ENCODE peak calls at places on chromosome 13, in four cellular contexts. D, U, F and N are unnamed samples.

GRCh38 chr13:33150146-33150545 is 133.9 kb downstream of the KL start:
- DNase-seq in D (no peak), U (peak), F (no peak), N (no peak)

GRCh38 chr13:54232700-54233099 is 1204.1 kb downstream of the OLFM4 start:
- DNase-seq in D (no peak), U (no peak), F (no peak), N (no peak)

GRCh38 chr13:113035209-113035800 is 66.3 kb downstream of the MCF2L start:
- DNase-seq in D (peak), U (no peak), F (no peak), N (no peak)

GRCh38 chr13:74675185-74675584 is 541.0 kb upstream of the KLF12 start:
- DNase-seq in D (no peak), U (peak), F (no peak), N (no peak)

GRCh38 chr13:83297591-83298305 is 584.5 kb downstream of the SLITRK1 start:
- DNase-seq in D (no peak), U (no peak), F (no peak), N (no peak)

GRCh38 chr13:110113284-110113764 is 193.6 kb downstream of the COL4A1 start:
- DNase-seq in D (no peak), U (peak), F (no peak), N (no peak)

GRCh38 chr13:46894534-46894906 is 2.3 kb downstream of the HTR2A start:
- DNase-seq in D (no peak), U (peak), F (no peak), N (no peak)

GRCh38 chr13:97629601-97630272 is 195.8 kb downstream of the RAP2A start:
- DNase-seq in D (no peak), U (no peak), F (no peak), N (no peak)

GRCh38 chr13:20053891-20054290 is 95.4 kb downstream of the ZMYM2 start:
- DNase-seq in D (no peak), U (no peak), F (no peak), N (no peak)

GRCh38 chr13:109998808-109999528 is 212.6 kb upstream of the IRS2 start:
- DNase-seq in D (no peak), U (peak), F (no peak), N (no peak)

GRCh38 chr13:47337781-47338507 is 441.1 kb upstream of the HTR2A start:
- DNase-seq in D (no peak), U (peak), F (no peak), N (peak)

GRCh38 chr13:59477011-59477410 is 686.7 kb downstream of the DIAPH3 start:
- DNase-seq in D (no peak), U (no peak), F (no peak), N (no peak)
- TF ChIP-seq CTCF in D (peak), U (peak), F (peak), N (peak)

GRCh38 chr13:51284339-51284738 is 55.2 kb upstream of the SERPINE3 start:
- DNase-seq in D (no peak), U (no peak), F (no peak), N (no peak)

GRCh38 chr13:51280379-51280940 is 58.3 kb downstream of the FAM124A start:
- DNase-seq in D (no peak), U (no peak), F (no peak), N (no peak)

GRCh38 chr13:51278426-51279130 is 56.4 kb downstream of the FAM124A start:
- DNase-seq in D (no peak), U (no peak), F (no peak), N (no peak)

GRCh38 chr13:51283361-51283760 is 56.1 kb upstream of the SERPINE3 start:
- DNase-seq in D (no peak), U (no peak), F (no peak), N (no peak)

GRCh38 chr13:51282322-51282721 is 57.2 kb upstream of the SERPINE3 start:
- DNase-seq in D (no peak), U (no peak), F (no peak), N (no peak)
- TF ChIP-seq CTCF in D (no peak), U (no peak), F (no peak), N (no peak)

GRCh38 chr13:42215578-42216421 is 56.2 kb upstream of the AKAP11 start:
- DNase-seq in D (no peak), U (peak), F (no peak), N (peak)
- TF ChIP-seq CTCF in D (peak), U (peak), F (peak), N (peak)

GRCh38 chr13:24407844-24408243 is 98.5 kb downstream of the C1QTNF9 start:
- DNase-seq in D (no peak), U (no peak), F (no peak), N (no peak)
- TF ChIP-seq CTCF in D (no peak), U (no peak), F (peak), N (no peak)

GRCh38 chr13:51158365-51158764 is 47.3 kb upstream of the C13orf42 start:
- DNase-seq in D (no peak), U (no peak), F (no peak), N (no peak)
- TF ChIP-seq CTCF in D (no peak), U (no peak), F (peak), N (no peak)